ENCODE peak calls at places on chromosomes 1 and 21, in ten cellular contexts. W, E, D, G, S, R, M, Y, P and O are unnamed samples.

GRCh38 chr1:70140894-70141293 is 64.5 kb downstream of the LRRC40 start:
- DNase-seq in W (peak; percentile 6), E (no peak), D (no peak), G (no peak), S (peak; percentile 24), R (peak; percentile 7), M (no peak), Y (no peak), P (no peak), O (no peak)

GRCh38 chr1:221793439-221794078 is 51.7 kb upstream of the DUSP10 start:
- DNase-seq in W (no peak), E (peak; percentile 59), D (no peak), G (no peak), S (no peak), R (no peak), M (no peak), Y (no peak), P (no peak), O (no peak)

GRCh38 chr1:41393993-41394392 is 32.8 kb downstream of the FOXO6 start:
- DNase-seq in W (no peak), E (no peak), D (no peak), G (no peak), S (no peak), R (no peak), M (no peak), Y (no peak), P (no peak), O (no peak)

GRCh38 chr1:163414778-163415177 is 93.0 kb downstream of the NUF2 start:
- DNase-seq in W (no peak), E (peak; percentile 25), D (no peak), G (no peak), S (no peak), R (no peak), M (no peak), Y (no peak), P (no peak), O (no peak)

GRCh38 chr21:14773777-14774345 is 227.7 kb upstream of the SAMSN1 start:
- DNase-seq in W (peak; percentile 47), E (peak; percentile 21), D (peak; percentile 20), G (peak; percentile 66), S (peak; percentile 36), R (peak; percentile 26), M (peak; percentile 19), Y (peak; percentile 63), P (no peak), O (no peak)

GRCh38 chr1:81446006-81446669 is 354.6 kb upstream of the ADGRL2 start:
- DNase-seq in W (no peak), E (no peak), D (no peak), G (no peak), S (no peak), R (no peak), M (no peak), Y (no peak), P (no peak), O (no peak)

GRCh38 chr1:41918450-41919043 is at the start of gene HIVEP3:
- DNase-seq in W (peak; percentile 43), E (no peak), D (no peak), G (no peak), S (peak; percentile 58), R (no peak), M (no peak), Y (no peak), P (peak; percentile 66), O (no peak)

GRCh38 chr1:213327318-213327667 is 276.3 kb downstream of the RPS6KC1 start:
- DNase-seq in W (peak; percentile 79), E (no peak), D (peak; percentile 31), G (peak; percentile 60), S (peak; percentile 82), R (peak; percentile 75), M (peak; percentile 91), Y (no peak), P (no peak), O (no peak)

GRCh38 chr1:11429226-11429625 is 49.7 kb upstream of the DISP3 start:
- DNase-seq in W (no peak), E (no peak), D (no peak), G (no peak), S (no peak), R (no peak), M (no peak), Y (no peak), P (no peak), O (no peak)

GRCh38 chr1:99385852-99386251 is 121.6 kb downstream of the PLPPR4 start:
- DNase-seq in W (no peak), E (no peak), D (no peak), G (no peak), S (no peak), R (no peak), M (no peak), Y (no peak), P (no peak), O (no peak)

GRCh38 chr1:154445040-154445472 is 39.9 kb downstream of the IL6R start:
- DNase-seq in W (peak; percentile 26), E (peak; percentile 66), D (no peak), G (no peak), S (no peak), R (peak; percentile 62), M (peak; percentile 81), Y (no peak), P (peak; percentile 69), O (peak; percentile 77)

GRCh38 chr1:154440031-154440430 is 34.9 kb downstream of the IL6R start:
- DNase-seq in W (no peak), E (no peak), D (no peak), G (no peak), S (no peak), R (no peak), M (no peak), Y (no peak), P (no peak), O (no peak)

GRCh38 chr1:154443274-154444013 is 38.3 kb downstream of the IL6R start:
- DNase-seq in W (no peak), E (no peak), D (no peak), G (no peak), S (no peak), R (no peak), M (no peak), Y (no peak), P (no peak), O (no peak)

GRCh38 chr1:154441241-154441888 is 36.2 kb downstream of the IL6R start:
- DNase-seq in W (no peak), E (no peak), D (no peak), G (no peak), S (no peak), R (no peak), M (no peak), Y (no peak), P (no peak), O (no peak)

DNA sequence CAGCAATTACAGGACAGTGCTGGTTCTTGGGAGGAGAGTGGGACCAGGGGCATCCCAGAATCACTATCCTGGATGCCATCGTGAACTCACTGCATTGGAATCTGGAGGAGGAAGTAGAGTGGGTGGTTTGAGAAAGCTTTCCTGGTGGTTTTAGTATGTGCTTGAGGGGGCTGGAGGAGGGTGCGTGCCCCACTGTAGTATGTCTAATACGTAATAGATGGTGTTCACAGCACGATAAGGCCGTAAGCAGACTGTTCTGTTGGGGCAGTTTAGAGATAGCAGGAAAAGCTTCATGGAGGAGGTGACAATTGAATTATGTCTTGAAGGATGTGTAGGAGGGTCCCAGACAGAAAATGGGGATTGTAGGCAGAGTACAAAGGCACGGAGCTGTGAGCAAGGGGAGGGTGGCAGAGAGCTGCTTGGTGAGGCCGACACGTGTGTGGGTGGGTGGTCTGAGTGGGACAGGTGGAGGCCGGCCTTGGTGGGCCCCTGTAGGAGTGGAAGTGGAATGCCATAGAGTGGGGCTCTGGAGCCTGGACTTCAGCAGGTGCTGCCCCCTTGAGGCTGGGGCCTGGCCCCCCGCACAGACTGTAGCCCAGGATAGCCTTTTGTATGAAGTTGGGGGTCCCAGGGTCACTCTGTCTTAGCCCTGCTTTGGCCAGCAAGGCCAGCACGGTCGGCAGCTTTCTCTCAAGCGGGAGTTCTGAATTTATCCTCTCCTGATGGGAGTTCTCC is 37.0 kb downstream of the IL6R start:
- DNase-seq in W (peak; percentile 81), E (no peak), D (no peak), G (no peak), S (no peak), R (peak; percentile 55), M (no peak), Y (no peak), P (no peak), O (no peak)
- TF ChIP-seq CTCF in W (peak; percentile 36), E (peak; percentile 39), D (peak; percentile 30), G (peak; percentile 27), S (peak; percentile 25), R (peak; percentile 69), M (peak; percentile 45), Y (peak; percentile 24), P (peak; percentile 27), O (peak; percentile 64)

GRCh38 chr1:19397217-19397945 is 85.3 kb downstream of the SLC66A1 start:
- DNase-seq in W (no peak), E (no peak), D (no peak), G (no peak), S (no peak), R (no peak), M (no peak), Y (no peak), P (no peak), O (no peak)

GRCh38 chr1:19395678-19396192 is 83.6 kb downstream of the SLC66A1 start:
- DNase-seq in W (no peak), E (no peak), D (no peak), G (no peak), S (peak; percentile 51), R (no peak), M (peak; percentile 68), Y (no peak), P (no peak), O (no peak)

GRCh38 chr1:19400189-19400588 is 85.2 kb downstream of the CAPZB start:
- DNase-seq in W (no peak), E (no peak), D (no peak), G (no peak), S (peak; percentile 59), R (no peak), M (peak; percentile 52), Y (no peak), P (no peak), O (no peak)

GRCh38 chr1:19396280-19396679 is 84.2 kb downstream of the SLC66A1 start:
- DNase-seq in W (no peak), E (no peak), D (no peak), G (no peak), S (no peak), R (no peak), M (no peak), Y (no peak), P (no peak), O (no peak)

GRCh38 chr1:19398309-19398760 is 86.2 kb downstream of the SLC66A1 start:
- DNase-seq in W (peak; percentile 88), E (no peak), D (no peak), G (no peak), S (peak; percentile 92), R (peak; percentile 99), M (peak; percentile 99), Y (no peak), P (no peak), O (no peak)
- TF ChIP-seq CTCF in W (peak; percentile 54), E (no peak), D (no peak), G (peak; percentile 42), S (peak; percentile 67), R (peak; percentile 79), M (peak; percentile 60), Y (no peak), P (no peak), O (no peak)

GRCh38 chr1:55483523-55483922 is 268.4 kb upstream of the USP24 start:
- DNase-seq in W (no peak), E (no peak), D (no peak), G (no peak), S (no peak), R (no peak), M (no peak), Y (no peak), P (no peak), O (no peak)
- TF ChIP-seq CTCF in W (no peak), E (no peak), D (no peak), G (no peak), S (peak; percentile 1), R (no peak), M (no peak), Y (no peak), P (no peak), O (no peak)

GRCh38 chr1:205672395-205672889 is 7.9 kb downstream of the SLC45A3 start:
- DNase-seq in W (no peak), E (no peak), D (no peak), G (no peak), S (no peak), R (no peak), M (no peak), Y (no peak), P (no peak), O (no peak)
- TF ChIP-seq CTCF in W (no peak), E (no peak), D (no peak), G (no peak), S (no peak), R (peak; percentile 12), M (peak; percentile 24), Y (no peak), P (no peak), O (no peak)